ENCODE peak calls at places on chromosomes 11 and 22, in four cellular contexts. One of them, this sample, is unnamed.

GRCh38 chr22:46661221-46661851 is 41.1 kb downstream of the GRAMD4 start:
- DNase-seq in GM12878: no peak
- DNase-seq in HL-60: no peak
- DNase-seq in K562: no peak
- DNase-seq in this sample: no peak

GRCh38 chr11:129846508-129847335 is 31.1 kb downstream of the TMEM45B start:
- DNase-seq in GM12878: peak
- DNase-seq in HL-60: no peak
- DNase-seq in K562: no peak
- DNase-seq in this sample: no peak

GRCh38 chr11:1292018-1292643 is 17.3 kb downstream of the TOLLIP start:
- DNase-seq in GM12878: no peak
- DNase-seq in HL-60: no peak
- DNase-seq in K562: no peak
- DNase-seq in this sample: no peak

GRCh38 chr11:78927511-78927910 is 352.8 kb upstream of the NARS2 start:
- DNase-seq in GM12878: no peak
- DNase-seq in HL-60: no peak
- DNase-seq in K562: no peak
- DNase-seq in this sample: no peak

GRCh38 chr11:64844330-64845124 is at the start of gene CDC42BPG:
- DNase-seq in GM12878: no peak
- DNase-seq in HL-60: peak
- DNase-seq in K562: peak
- DNase-seq in this sample: peak

GRCh38 chr11:125036933-125037332 is 26.2 kb upstream of the SLC37A2 start:
- DNase-seq in GM12878: no peak
- DNase-seq in HL-60: no peak
- DNase-seq in K562: no peak
- DNase-seq in this sample: no peak

GRCh38 chr11:75562048-75562835 is at the start of gene SERPINH1:
- DNase-seq in GM12878: peak
- DNase-seq in HL-60: no peak
- DNase-seq in K562: peak
- DNase-seq in this sample: peak

GRCh38 chr11:66467034-66467659 is 442 bp downstream of the PELI3 start:
- DNase-seq in GM12878: no peak
- DNase-seq in HL-60: no peak
- DNase-seq in K562: no peak
- DNase-seq in this sample: no peak

GRCh38 chr11:89463381-89463780 is 27.8 kb downstream of the NOX4 start:
- DNase-seq in GM12878: no peak
- DNase-seq in HL-60: no peak
- DNase-seq in K562: no peak
- DNase-seq in this sample: no peak

GRCh38 chr11:120244476-120244875 is 4.5 kb downstream of the POU2F3 start:
- DNase-seq in GM12878: no peak
- DNase-seq in HL-60: no peak
- DNase-seq in K562: no peak
- DNase-seq in this sample: no peak

GRCh38 chr11:118106789-118107335 is 20.1 kb upstream of the SMIM35 start:
- DNase-seq in GM12878: no peak
- DNase-seq in HL-60: no peak
- DNase-seq in K562: no peak
- DNase-seq in this sample: no peak

GRCh38 chr22:37999640-38000272 is 15.4 kb upstream of the SOX10 start:
- DNase-seq in GM12878: no peak
- DNase-seq in HL-60: peak
- DNase-seq in K562: no peak
- DNase-seq in this sample: no peak

GRCh38 chr22:43128116-43128515 is 15.1 kb downstream of the MCAT start:
- DNase-seq in GM12878: no peak
- DNase-seq in HL-60: peak
- DNase-seq in K562: no peak
- DNase-seq in this sample: no peak

GRCh38 chr11:44002191-44003093 is 45.3 kb upstream of the ACCSL start:
- DNase-seq in GM12878: no peak
- DNase-seq in HL-60: no peak
- DNase-seq in K562: no peak
- DNase-seq in this sample: no peak

GRCh38 chr22:45867118-45867905 is 109.7 kb downstream of the WNT7B start:
- DNase-seq in GM12878: no peak
- DNase-seq in HL-60: no peak
- DNase-seq in K562: no peak
- DNase-seq in this sample: no peak

GRCh38 chr11:8283510-8284272 is 20.0 kb upstream of the LMO1 start:
- DNase-seq in GM12878: no peak
- DNase-seq in HL-60: no peak
- DNase-seq in K562: peak
- DNase-seq in this sample: no peak

GRCh38 chr11:41201156-41201555 is 258.3 kb downstream of the LRRC4C start:
- DNase-seq in GM12878: no peak
- DNase-seq in HL-60: peak
- DNase-seq in K562: peak
- DNase-seq in this sample: peak

GRCh38 chr22:32866953-32867352 is 65.4 kb downstream of the TIMP3 start:
- DNase-seq in GM12878: no peak
- DNase-seq in HL-60: no peak
- DNase-seq in K562: no peak
- DNase-seq in this sample: no peak
- TF ChIP-seq SPI1 in GM12878: no peak
- TF ChIP-seq SPI1 in HL-60: no peak
- TF ChIP-seq SPI1 in K562: no peak
- TF ChIP-seq SPI1 in this sample: no peak

GRCh38 chr11:114063829-114064201 is 4.3 kb downstream of the ZBTB16 start:
- DNase-seq in GM12878: no peak
- DNase-seq in HL-60: no peak
- DNase-seq in K562: no peak
- DNase-seq in this sample: no peak

GRCh38 chr11:114064216-114064615 is 4.7 kb downstream of the ZBTB16 start:
- DNase-seq in GM12878: no peak
- DNase-seq in HL-60: no peak
- DNase-seq in K562: no peak
- DNase-seq in this sample: no peak

GRCh38 chr11:114065094-114065493 is 5.6 kb downstream of the ZBTB16 start:
- DNase-seq in GM12878: no peak
- DNase-seq in HL-60: no peak
- DNase-seq in K562: no peak
- DNase-seq in this sample: no peak

GRCh38 chr11:114068327-114068726 is 8.8 kb downstream of the ZBTB16 start:
- DNase-seq in GM12878: no peak
- DNase-seq in HL-60: no peak
- DNase-seq in K562: no peak
- DNase-seq in this sample: no peak

DNA sequence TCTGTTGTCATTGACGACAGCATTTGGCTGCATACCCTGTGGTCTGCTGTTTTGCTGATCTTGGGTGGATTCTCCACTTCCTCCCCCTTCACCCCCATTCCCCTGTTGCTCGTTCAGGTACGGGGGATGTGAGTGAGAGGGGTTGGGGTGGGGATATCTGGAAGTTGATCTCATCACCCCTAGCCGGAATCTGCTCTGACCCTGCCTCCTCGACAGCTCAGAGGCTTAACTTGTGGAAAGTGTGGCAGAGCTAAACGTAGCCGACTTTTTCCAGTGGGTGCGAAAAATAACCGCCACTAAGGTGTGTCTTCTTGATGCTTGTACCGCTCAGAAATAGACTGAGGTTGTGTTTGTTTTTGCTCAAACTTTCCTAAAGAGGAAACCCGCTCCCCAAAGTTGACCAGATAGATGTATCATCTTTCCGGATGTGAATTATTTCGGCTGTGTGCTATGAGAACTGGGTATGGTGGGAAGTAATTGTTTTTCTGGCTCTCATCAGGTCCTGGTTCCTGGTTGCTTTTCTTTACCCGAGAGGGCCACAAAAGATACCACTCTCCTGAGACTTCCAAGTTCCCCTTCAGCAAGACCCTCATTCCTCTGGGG is 6.6 kb downstream of the ZBTB16 start:
- DNase-seq in GM12878: no peak
- DNase-seq in HL-60: no peak
- DNase-seq in K562: no peak
- DNase-seq in this sample: no peak
- TF ChIP-seq SPI1 in GM12878: no peak
- TF ChIP-seq SPI1 in HL-60: no peak
- TF ChIP-seq SPI1 in K562: no peak
- TF ChIP-seq SPI1 in this sample: no peak

GRCh38 chr22:23256986-23257888 is 76.9 kb downstream of the BCR start:
- DNase-seq in GM12878: no peak
- DNase-seq in HL-60: no peak
- DNase-seq in K562: peak
- DNase-seq in this sample: no peak
- TF ChIP-seq SPI1 in GM12878: no peak
- TF ChIP-seq SPI1 in HL-60: no peak
- TF ChIP-seq SPI1 in K562: no peak
- TF ChIP-seq SPI1 in this sample: no peak

GRCh38 chr22:18968011-18968749 is 32.1 kb upstream of the PRODH start:
- DNase-seq in GM12878: no peak
- DNase-seq in HL-60: no peak
- DNase-seq in K562: peak
- DNase-seq in this sample: no peak
- TF ChIP-seq SPI1 in GM12878: no peak
- TF ChIP-seq SPI1 in HL-60: no peak
- TF ChIP-seq SPI1 in K562: no peak
- TF ChIP-seq SPI1 in this sample: no peak

GRCh38 chr22:24536089-24536488 is 18.8 kb downstream of the GUCD1 start:
- DNase-seq in GM12878: no peak
- DNase-seq in HL-60: no peak
- DNase-seq in K562: no peak
- DNase-seq in this sample: no peak

GRCh38 chr22:24540470-24540869 is 14.5 kb downstream of the GUCD1 start:
- DNase-seq in GM12878: no peak
- DNase-seq in HL-60: no peak
- DNase-seq in K562: no peak
- DNase-seq in this sample: no peak

GRCh38 chr22:24529898-24530297 is 25.0 kb downstream of the GUCD1 start:
- DNase-seq in GM12878: no peak
- DNase-seq in HL-60: no peak
- DNase-seq in K562: no peak
- DNase-seq in this sample: no peak

GRCh38 chr22:24532075-24532474 is 22.9 kb downstream of the GUCD1 start:
- DNase-seq in GM12878: no peak
- DNase-seq in HL-60: no peak
- DNase-seq in K562: no peak
- DNase-seq in this sample: no peak

GRCh38 chr22:24535348-24535747 is 19.6 kb downstream of the GUCD1 start:
- DNase-seq in GM12878: no peak
- DNase-seq in HL-60: no peak
- DNase-seq in K562: no peak
- DNase-seq in this sample: no peak
- TF ChIP-seq SPI1 in GM12878: no peak
- TF ChIP-seq SPI1 in HL-60: no peak
- TF ChIP-seq SPI1 in K562: no peak
- TF ChIP-seq SPI1 in this sample: no peak

GRCh38 chr22:31151872-31152271 is 8.1 kb upstream of the RNF185 start:
- DNase-seq in GM12878: no peak
- DNase-seq in HL-60: no peak
- DNase-seq in K562: no peak
- DNase-seq in this sample: no peak

GRCh38 chr22:31153357-31153756 is 6.6 kb upstream of the RNF185 start:
- DNase-seq in GM12878: no peak
- DNase-seq in HL-60: no peak
- DNase-seq in K562: no peak
- DNase-seq in this sample: no peak

GRCh38 chr22:31150615-31151014 is 9.4 kb upstream of the RNF185 start:
- DNase-seq in GM12878: no peak
- DNase-seq in HL-60: no peak
- DNase-seq in K562: no peak
- DNase-seq in this sample: no peak

GRCh38 chr22:31148516-31148915 is 8.2 kb upstream of the PLA2G3 start:
- DNase-seq in GM12878: no peak
- DNase-seq in HL-60: no peak
- DNase-seq in K562: no peak
- DNase-seq in this sample: no peak

DNA sequence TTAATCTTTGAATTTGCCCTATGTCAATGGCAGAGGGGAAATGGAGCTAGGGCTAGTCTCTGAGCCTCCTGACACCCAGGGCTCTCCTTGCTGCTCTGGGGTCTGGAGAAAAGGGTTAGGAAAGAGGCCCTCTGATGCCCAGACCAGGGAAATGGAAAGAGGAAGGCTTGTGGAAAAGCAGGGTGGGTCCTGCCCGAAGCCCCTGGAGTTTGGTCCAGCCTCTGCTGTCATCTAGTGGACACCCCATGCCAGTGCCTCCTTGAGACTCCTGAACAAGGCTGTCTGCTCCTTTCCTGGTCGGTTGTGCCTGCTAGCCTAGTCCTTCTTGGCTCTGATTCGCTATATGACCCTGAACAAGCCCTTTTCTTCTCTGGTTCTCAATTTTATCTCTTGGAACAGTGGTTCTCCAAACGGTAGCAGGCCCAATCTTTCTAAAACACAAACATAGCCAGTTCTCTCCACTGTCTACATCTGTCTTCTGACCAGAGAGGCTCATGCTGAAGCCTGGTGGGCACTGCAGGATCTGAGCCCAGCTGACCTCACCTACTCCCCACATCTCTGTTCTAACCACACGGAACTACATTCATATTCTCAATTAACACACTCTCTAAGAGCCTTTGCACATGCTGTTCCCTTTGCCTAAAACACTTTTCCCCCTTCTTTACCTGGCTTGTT is 8.8 kb upstream of the PLA2G3 start:
- DNase-seq in GM12878: no peak
- DNase-seq in HL-60: peak
- DNase-seq in K562: peak
- DNase-seq in this sample: no peak
- TF ChIP-seq SPI1 in GM12878: peak
- TF ChIP-seq SPI1 in HL-60: peak
- TF ChIP-seq SPI1 in K562: peak
- TF ChIP-seq SPI1 in this sample: no peak

GRCh38 chr22:29073618-29074275 is 912 bp downstream of the KREMEN1 start:
- DNase-seq in GM12878: no peak
- DNase-seq in HL-60: no peak
- DNase-seq in K562: peak
- DNase-seq in this sample: no peak
- TF ChIP-seq SPI1 in GM12878: no peak
- TF ChIP-seq SPI1 in HL-60: no peak
- TF ChIP-seq SPI1 in K562: no peak
- TF ChIP-seq SPI1 in this sample: no peak

GRCh38 chr11:68581901-68582300 is 102.4 kb upstream of the GAL start:
- DNase-seq in GM12878: no peak
- DNase-seq in HL-60: no peak
- DNase-seq in K562: no peak
- DNase-seq in this sample: no peak

GRCh38 chr11:68582416-68583046 is 101.8 kb upstream of the GAL start:
- DNase-seq in GM12878: no peak
- DNase-seq in HL-60: no peak
- DNase-seq in K562: no peak
- DNase-seq in this sample: no peak

GRCh38 chr11:68584991-68585524 is 99.3 kb upstream of the GAL start:
- DNase-seq in GM12878: no peak
- DNase-seq in HL-60: no peak
- DNase-seq in K562: no peak
- DNase-seq in this sample: no peak

GRCh38 chr11:68583047-68583446 is 101.3 kb upstream of the GAL start:
- DNase-seq in GM12878: no peak
- DNase-seq in HL-60: no peak
- DNase-seq in K562: no peak
- DNase-seq in this sample: no peak

GRCh38 chr11:68584097-68584496 is 100.2 kb upstream of the GAL start:
- DNase-seq in GM12878: no peak
- DNase-seq in HL-60: peak
- DNase-seq in K562: peak
- DNase-seq in this sample: peak
- TF ChIP-seq SPI1 in GM12878: peak
- TF ChIP-seq SPI1 in HL-60: no peak
- TF ChIP-seq SPI1 in K562: peak
- TF ChIP-seq SPI1 in this sample: no peak

GRCh38 chr22:36252754-36253522 is at the start of gene APOL1:
- DNase-seq in GM12878: peak
- DNase-seq in HL-60: no peak
- DNase-seq in K562: peak
- DNase-seq in this sample: peak
- TF ChIP-seq SPI1 in GM12878: no peak
- TF ChIP-seq SPI1 in HL-60: no peak
- TF ChIP-seq SPI1 in K562: no peak
- TF ChIP-seq SPI1 in this sample: no peak